ENCODE peak calls at places on chromosomes 6 and 20, in eight cellular contexts. H is NCI-H2227 treated with DMSO at 0.1 percent for 48 hours; F is Right ventricle myocardium superior; K is D341Med; M is stimulated activated CD4-positive, alpha-beta T cell treated with anti-CD3 and anti-CD28 coated beads, TNF-alpha, amount 100 ng/mL, for 1 hour; C is cardiac muscle cell; E is activated T-helper 1 cell treated with anti-CD3 and anti-CD28 coated beads, Interleukin-2, amount 50 U/mL, for 16 hours; V is stimulated activated CD8-positive, alpha-beta memory T cell treated with anti-CD3 and anti-CD28 coated beads, Interleukin-12 subunit alpha, Interleukin-12 subunit beta, amount 100 ng/mL, for 4 hours. J is an unnamed sample.

GRCh38 chr6:157879873-157880254 is 56.8 kb downstream of the SNX9 start:
- DNase-seq in K (peak), F (no peak), C (no peak), E (no peak), M (no peak), H (no peak), V (no peak), J (peak)

GRCh38 chr20:38270869-38271608 is 10.5 kb upstream of the KIAA1755 start:
- DNase-seq in H (no peak), K (no peak), M (no peak), F (peak), C (peak), E (no peak), V (no peak), J (no peak)

GRCh38 chr6:149093643-149094042 is 223.9 kb upstream of the TAB2 start:
- DNase-seq in K (no peak), F (no peak), V (no peak), C (peak), H (no peak), E (no peak), M (no peak), J (no peak)

GRCh38 chr6:110534731-110535164 is 58.3 kb upstream of the SLC22A16 start:
- DNase-seq in F (no peak), H (no peak), M (no peak), K (no peak), C (peak), V (no peak), E (no peak), J (no peak)

GRCh38 chr6:13146429-13146828 is 181.9 kb downstream of the TBC1D7 start:
- DNase-seq in V (no peak), F (no peak), M (no peak), H (no peak), C (no peak), E (no peak), K (no peak), J (no peak)

GRCh38 chr6:52523363-52524207 is 53.3 kb downstream of the TRAM2 start:
- DNase-seq in V (no peak), K (no peak), H (no peak), F (no peak), M (no peak), C (no peak), E (no peak), J (no peak)

GRCh38 chr6:141261016-141261671 is 871.6 kb upstream of the GJE1 start:
- DNase-seq in F (peak), K (no peak), M (no peak), C (no peak), V (no peak), E (no peak), H (no peak), J (no peak)

GRCh38 chr20:50980851-50981713 is 22.5 kb downstream of the MOCS3 start:
- DNase-seq in H (peak), K (peak), C (peak), E (peak), V (no peak), M (no peak), F (peak), J (peak)

GRCh38 chr6:144150673-144151009 is 324 bp downstream of the STX11 start:
- DNase-seq in C (no peak), K (no peak), V (peak), F (peak), E (peak), H (no peak), M (no peak), J (no peak)

GRCh38 chr6:116465246-116465645 is 4.1 kb downstream of the CALHM6 start:
- DNase-seq in V (no peak), E (no peak), M (no peak), H (no peak), C (no peak), K (no peak), F (peak), J (no peak)

GRCh38 chr20:14892782-14893181 is 555.4 kb upstream of the FLRT3 start:
- DNase-seq in K (no peak), M (no peak), C (no peak), E (no peak), F (no peak), H (no peak), V (no peak), J (no peak)

GRCh38 chr6:159874475-159874874 is 16.3 kb upstream of the MAS1 start:
- DNase-seq in K (no peak), M (no peak), F (peak), H (no peak), V (no peak), C (peak), E (no peak), J (no peak)

GRCh38 chr6:49551126-49551865 is 828 bp downstream of the C6orf141 start:
- DNase-seq in F (no peak), M (no peak), V (no peak), E (no peak), H (peak), C (no peak), K (peak), J (no peak)

GRCh38 chr6:149991838-149992237 is 28.1 kb downstream of the ULBP1 start:
- DNase-seq in V (no peak), F (no peak), C (no peak), M (no peak), E (no peak), K (no peak), H (no peak), J (no peak)

GRCh38 chr6:132768051-132768517 is 10.4 kb upstream of the VNN2 start:
- DNase-seq in E (no peak), K (peak), M (no peak), H (no peak), C (peak), V (no peak), F (peak), J (no peak)

GRCh38 chr6:33761922-33762629 is 15.4 kb upstream of the IP6K3 start:
- DNase-seq in M (no peak), F (peak), K (peak), C (peak), V (no peak), H (no peak), E (no peak), J (no peak)

GRCh38 chr20:58073945-58074920 is 154.2 kb downstream of the ANKRD60 start:
- DNase-seq in M (no peak), F (no peak), C (peak), V (no peak), E (no peak), H (no peak), K (peak), J (no peak)

GRCh38 chr20:58515240-58516212 is at the start of gene APCDD1L:
- DNase-seq in F (no peak), H (no peak), V (no peak), E (no peak), K (no peak), C (peak), M (no peak), J (no peak)

GRCh38 chr6:144879436-144879835 is 594.3 kb downstream of the UTRN start:
- DNase-seq in C (peak), V (no peak), E (no peak), M (no peak), K (no peak), F (no peak), H (no peak), J (no peak)

GRCh38 chr20:41038878-41039404 is 10.3 kb downstream of the TOP1 start:
- DNase-seq in K (no peak), F (no peak), V (no peak), C (no peak), M (no peak), H (no peak), E (no peak), J (no peak)

GRCh38 chr20:16865406-16865805 is 117.2 kb downstream of the OTOR start:
- DNase-seq in K (no peak), E (no peak), H (no peak), F (no peak), C (no peak), V (no peak), M (no peak), J (no peak)

GRCh38 chr20:5657190-5657872 is 92.9 kb upstream of the SHLD1 start:
- DNase-seq in C (peak), K (no peak), H (no peak), F (peak), E (no peak), M (no peak), V (no peak), J (no peak)

GRCh38 chr6:13012977-13013680 is 296.6 kb downstream of the PHACTR1 start:
- DNase-seq in E (no peak), K (peak), H (peak), F (peak), C (peak), M (no peak), V (no peak), J (no peak)

GRCh38 chr20:31515775-31516107 is 1.5 kb downstream of the HM13 start:
- DNase-seq in F (no peak), H (no peak), K (no peak), M (no peak), E (no peak), C (no peak), V (no peak), J (no peak)

GRCh38 chr6:16639689-16640480 is 121.4 kb downstream of the ATXN1 start:
- DNase-seq in M (no peak), H (no peak), V (no peak), F (no peak), E (no peak), C (peak), K (no peak), J (no peak)

GRCh38 chr6:135183532-135184440 is 2.7 kb downstream of the MYB start:
- DNase-seq in F (peak), C (peak), M (peak), V (peak), K (peak), H (peak), E (peak), J (no peak)